ENCODE peak calls at places on chromosomes 13 and 19, in four cellular contexts. M is NCI-H345, K is WTC11, C is AML-193. S is an unnamed sample.

GRCh38 chr19:33407140-33407551 is 33.6 kb downstream of the CEBPG start:
- DNase-seq in M (no peak), K (peak), C (no peak), S (no peak)

GRCh38 chr13:62482351-62482750 is 1066.7 kb upstream of the PCDH20 start:
- DNase-seq in M (peak), K (no peak), C (no peak), S (no peak)

GRCh38 chr13:78121001-78121400 is 202.4 kb upstream of the EDNRB start:
- DNase-seq in M (no peak), K (no peak), C (no peak), S (no peak)

GRCh38 chr13:114259974-114260373 is 21.4 kb upstream of the UPF3A start:
- DNase-seq in M (peak), K (no peak), C (no peak), S (no peak)

GRCh38 chr13:67763984-67764383 is 533.8 kb upstream of the PCDH9 start:
- DNase-seq in M (no peak), K (no peak), C (no peak), S (no peak)

GRCh38 chr13:95237310-95237870 is 63.9 kb downstream of the ABCC4 start:
- DNase-seq in M (no peak), K (no peak), C (no peak), S (no peak)

GRCh38 chr19:13366529-13367143 is 139.6 kb downstream of the CACNA1A start:
- DNase-seq in M (no peak), K (peak), C (peak), S (peak)

GRCh38 chr13:112446347-112446861 is 70.2 kb downstream of the SPACA7 start:
- DNase-seq in M (no peak), K (no peak), C (no peak), S (no peak)

GRCh38 chr19:704447-704741 is 4.3 kb upstream of the PALM start:
- DNase-seq in M (no peak), K (no peak), C (no peak), S (no peak)

GRCh38 chr13:98746968-98747367 is 5.5 kb downstream of the SLC15A1 start:
- DNase-seq in M (no peak), K (no peak), C (no peak), S (peak)

GRCh38 chr13:25180450-25180794 is 8.3 kb upstream of the AMER2 start:
- DNase-seq in M (no peak), K (no peak), C (no peak), S (no peak)

GRCh38 chr13:31094331-31095015 is 67.2 kb downstream of the HSPH1 start:
- DNase-seq in M (no peak), K (no peak), C (no peak), S (peak)

GRCh38 chr19:43408043-43408442 is 6.6 kb upstream of the TEX101 start:
- DNase-seq in M (no peak), K (no peak), C (no peak), S (no peak)

GRCh38 chr13:105334211-105334610 is 1201.3 kb downstream of the EFNB2 start:
- DNase-seq in M (no peak), K (no peak), C (no peak), S (no peak)

GRCh38 chr13:86020350-86021002 is 221.3 kb upstream of the SLITRK6 start:
- DNase-seq in M (peak), K (no peak), C (no peak), S (peak)

GRCh38 chr19:16143399-16144215 is at the start of gene HSH2D:
- DNase-seq in M (peak), K (peak), C (peak), S (peak)

GRCh38 chr19:39409886-39410619 is 2.4 kb upstream of the PLEKHG2 start:
- DNase-seq in M (peak), K (peak), C (peak), S (no peak)

GRCh38 chr19:41480336-41480735 is 37.4 kb downstream of the ERICH4 start:
- DNase-seq in M (no peak), K (no peak), C (no peak), S (no peak)

GRCh38 chr19:2516727-2517126 is 40.8 kb downstream of the GADD45B start:
- DNase-seq in M (no peak), K (no peak), C (no peak), S (no peak)

GRCh38 chr19:7832781-7833180 is 2.8 kb downstream of the EVI5L start:
- DNase-seq in M (no peak), K (no peak), C (no peak), S (no peak)

GRCh38 chr19:50418186-50419021 is at the start of gene SPIB:
- DNase-seq in M (no peak), K (no peak), C (no peak), S (no peak)

GRCh38 chr13:38607136-38607535 is 79.7 kb upstream of the FREM2 start:
- DNase-seq in M (no peak), K (no peak), C (no peak), S (no peak)

GRCh38 chr13:75803175-75803611 is 167.1 kb downstream of the LMO7 start:
- DNase-seq in M (peak), K (peak), C (no peak), S (no peak)

S was measured in RWPE1.